ENCODE peak calls at places on chromosome 19, in four cellular contexts. D is GM12878, Y is K562, U is HepG2. T is an unnamed sample.

GRCh38 chr19:46813570-46814358 is 25.4 kb upstream of the SLC1A5 start:
- DNase-seq in Y (peak; percentile 38), U (peak; percentile 56), D (no peak), T (no peak)

GRCh38 chr19:19866599-19867248 is 1.0 kb downstream of the ZNF253 start:
- DNase-seq in U (peak; percentile 58), D (peak; percentile 15), Y (peak; percentile 61), T (no peak)

GRCh38 chr19:7340959-7341837 is 7.5 kb upstream of the ARHGEF18 start:
- DNase-seq in D (peak; percentile 92), Y (peak; percentile 67), U (peak; percentile 73), T (peak; percentile 72)

GRCh38 chr19:19873381-19873780 is 7.7 kb downstream of the ZNF253 start:
- DNase-seq in D (no peak), Y (no peak), U (no peak), T (no peak)

GRCh38 chr19:12647490-12648071 is 19.0 kb downstream of the MAN2B1 start:
- DNase-seq in D (no peak), U (no peak), Y (peak; percentile 94), T (peak; percentile 63)

GRCh38 chr19:42028304-42029216 is 34.5 kb upstream of the ATP1A3 start:
- DNase-seq in U (no peak), Y (peak; percentile 80), D (no peak), T (peak; percentile 76)

GRCh38 chr19:13796301-13797057 is 1.2 kb downstream of the ZSWIM4 start:
- DNase-seq in D (no peak), U (peak; percentile 23), Y (peak; percentile 8), T (no peak)

GRCh38 chr19:17525141-17525540 is 13.7 kb downstream of the PGLS start:
- DNase-seq in Y (no peak), U (no peak), D (no peak), T (no peak)

GRCh38 chr19:50315773-50316448 is 13.3 kb downstream of the KCNC3 start:
- DNase-seq in Y (peak; percentile 61), U (no peak), D (no peak), T (peak; percentile 56)

GRCh38 chr19:18915639-18916038 is 3.5 kb downstream of the COPE start:
- DNase-seq in D (no peak), U (peak; percentile 54), Y (no peak), T (no peak)

GRCh38 chr19:6241056-6241455 is 38.7 kb downstream of the MLLT1 start:
- DNase-seq in Y (no peak), D (no peak), U (no peak), T (no peak)

GRCh38 chr19:9848060-9848459 is 12.9 kb downstream of the PIN1 start:
- DNase-seq in D (no peak), U (no peak), Y (no peak), T (peak; percentile 53)

GRCh38 chr19:2048959-2049740 is 1.9 kb downstream of the MKNK2 start:
- DNase-seq in D (no peak), Y (no peak), U (no peak), T (no peak)

GRCh38 chr19:7348587-7349230 is at the start of gene ARHGEF18:
- DNase-seq in D (peak; percentile 59), Y (no peak), U (no peak), T (no peak)

GRCh38 chr19:19292607-19293006 is 19.5 kb upstream of the TM6SF2 start:
- DNase-seq in U (no peak), Y (no peak), D (no peak), T (no peak)

GRCh38 chr19:47411101-47411500 is 8.2 kb downstream of the MEIS3 start:
- DNase-seq in U (no peak), D (no peak), Y (no peak), T (no peak)

GRCh38 chr19:45554481-45554880 is 30.1 kb downstream of the OPA3 start:
- DNase-seq in Y (no peak), U (no peak), D (no peak), T (peak; percentile 2)

GRCh38 chr19:5292453-5292842 is 48.2 kb downstream of the PTPRS start:
- DNase-seq in Y (no peak), U (no peak), D (no peak), T (peak; percentile 74)

GRCh38 chr19:42185281-42185680 is 32.2 kb downstream of the DEDD2 start:
- DNase-seq in U (no peak), Y (no peak), D (no peak), T (no peak)

GRCh38 chr19:8370176-8371010 is 6.4 kb downstream of the ANGPTL4 start:
- DNase-seq in Y (peak; percentile 18), D (no peak), U (no peak), T (no peak)

GRCh38 chr19:37594982-37595382 is 306 bp downstream of the ZNF540 start:
- DNase-seq in D (peak; percentile 16), Y (peak; percentile 32), U (no peak), T (no peak)

GRCh38 chr19:44635581-44636438 is 7.9 kb upstream of the PVR start:
- DNase-seq in Y (no peak), U (no peak), D (no peak), T (no peak)

GRCh38 chr19:33177417-33177976 is 16.6 kb upstream of the LRP3 start:
- DNase-seq in U (peak; percentile 35), Y (no peak), D (no peak), T (peak; percentile 46)

GRCh38 chr19:49327878-49328544 is 3.0 kb upstream of the SLC6A16 start:
- DNase-seq in Y (peak; percentile 48), U (peak; percentile 21), D (no peak), T (no peak)

GRCh38 chr19:19508217-19508616 is 7.1 kb downstream of the TSSK6 start:
- DNase-seq in D (no peak), Y (no peak), U (no peak), T (no peak)

GRCh38 chr19:50601407-50602088 is 33.3 kb upstream of the LRRC4B start:
- DNase-seq in D (no peak), U (no peak), Y (peak; percentile 75), T (no peak)

GRCh38 chr19:50565984-50566903 is 2.0 kb downstream of the LRRC4B start:
- DNase-seq in D (no peak), Y (no peak), U (no peak), T (no peak)

GRCh38 chr19:18520848-18521691 is 800 bp downstream of the ELL start:
- DNase-seq in D (no peak), Y (peak; percentile 52), U (no peak), T (no peak)

GRCh38 chr19:30696514-30696913 is 324.3 kb downstream of the ZNF536 start:
- DNase-seq in D (no peak), U (no peak), Y (peak; percentile 62), T (peak; percentile 60)

GRCh38 chr19:13817018-13817614 is 21.9 kb downstream of the ZSWIM4 start:
- DNase-seq in Y (peak; percentile 88), U (no peak), D (no peak), T (no peak)

GRCh38 chr19:4633140-4633967 is 6.0 kb upstream of the TNFAIP8L1 start:
- DNase-seq in U (peak; percentile 67), Y (peak; percentile 82), D (peak; percentile 16), T (peak; percentile 76)

GRCh38 chr19:41362143-41362847 is 1.7 kb downstream of the B9D2 start:
- DNase-seq in Y (no peak), D (no peak), U (no peak), T (no peak)

GRCh38 chr19:8148410-8149231 is 771 bp downstream of the FBN3 start:
- DNase-seq in D (no peak), Y (peak; percentile 64), U (no peak), T (peak; percentile 50)

GRCh38 chr19:14112051-14112808 is 5.3 kb downstream of the PRKACA start:
- DNase-seq in U (no peak), Y (no peak), D (no peak), T (no peak)

GRCh38 chr19:3369337-3370213 is 3.2 kb downstream of the NFIC start:
- DNase-seq in D (no peak), U (no peak), Y (no peak), T (no peak)

GRCh38 chr19:34597596-34597995 is 79.4 kb downstream of the SCGB2B2 start:
- DNase-seq in D (no peak), Y (no peak), U (no peak), T (no peak)

DNA sequence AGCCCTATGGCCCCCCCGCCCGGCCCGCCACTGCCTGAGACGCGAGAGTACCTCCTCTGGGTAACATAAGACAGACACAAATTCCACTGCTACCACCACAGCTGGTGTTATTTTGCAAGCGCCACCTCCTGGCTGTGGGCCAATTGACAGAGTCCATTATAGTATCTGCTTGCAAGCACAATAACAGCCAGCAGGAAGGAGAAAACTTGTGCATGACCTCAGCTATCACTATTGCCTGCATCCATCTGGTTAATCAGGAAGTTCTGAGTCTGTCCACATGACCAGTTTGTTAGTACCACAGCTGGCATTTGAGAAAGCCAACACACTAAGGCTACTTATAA is 25.3 kb upstream of the OR10H2 start:
- DNase-seq in Y (peak; percentile 28), U (peak; percentile 83), D (no peak), T (peak; percentile 56)
- TF ChIP-seq BHLHE40 in Y (no peak), U (no peak), D (no peak), T (no peak)

GRCh38 chr19:39408392-39409206 is 2.0 kb downstream of the ZFP36 start:
- DNase-seq in D (no peak), Y (no peak), U (no peak), T (no peak)

GRCh38 chr19:39406656-39407393 is at the start of gene ZFP36:
- DNase-seq in D (no peak), Y (peak; percentile 75), U (peak; percentile 70), T (peak; percentile 72)

GRCh38 chr19:39409207-39409885 is 2.7 kb downstream of the ZFP36 start:
- DNase-seq in Y (peak; percentile 66), D (no peak), U (peak; percentile 61), T (no peak)

GRCh38 chr19:39407394-39407643 is 672 bp downstream of the ZFP36 start:
- DNase-seq in U (no peak), D (no peak), Y (no peak), T (no peak)

GRCh38 chr19:39407644-39408391 is 1.2 kb downstream of the ZFP36 start:
- DNase-seq in U (no peak), Y (no peak), D (no peak), T (no peak)
- TF ChIP-seq SP1 in U (no peak), Y (no peak), D (no peak), T (no peak)

GRCh38 chr19:39970674-39971379 is at the start of gene PSMC4:
- DNase-seq in D (peak; percentile 99), U (peak; percentile 98), Y (peak; percentile 95), T (peak; percentile 97)

GRCh38 chr19:39970424-39970673 is 616 bp upstream of the PSMC4 start:
- DNase-seq in U (no peak), D (peak; percentile 24), Y (no peak), T (no peak)

GRCh38 chr19:39969681-39970423 is 1.1 kb upstream of the PSMC4 start:
- DNase-seq in Y (no peak), D (no peak), U (no peak), T (no peak)

GRCh38 chr19:39968789-39969188 is 2.2 kb upstream of the PSMC4 start:
- DNase-seq in Y (no peak), D (no peak), U (no peak), T (no peak)

GRCh38 chr19:39969266-39969665 is 1.7 kb upstream of the PSMC4 start:
- DNase-seq in Y (no peak), D (no peak), U (peak; percentile 14), T (no peak)
- TF ChIP-seq BHLHE40 in Y (no peak), D (no peak), U (no peak), T (no peak)

GRCh38 chr19:279656-280055 is 11.5 kb downstream of the PLPP2 start:
- DNase-seq in D (no peak), U (no peak), Y (no peak), T (no peak)

GRCh38 chr19:281992-282391 is 9.2 kb downstream of the PLPP2 start:
- DNase-seq in Y (no peak), U (no peak), D (no peak), T (peak; percentile 12)

GRCh38 chr19:282501-282900 is 8.7 kb downstream of the PLPP2 start:
- DNase-seq in D (no peak), Y (no peak), U (no peak), T (no peak)

GRCh38 chr19:280541-281007 is 10.6 kb downstream of the PLPP2 start:
- DNase-seq in D (no peak), Y (peak; percentile 58), U (no peak), T (no peak)

GRCh38 chr19:281156-281853 is 9.9 kb downstream of the PLPP2 start:
- DNase-seq in D (no peak), Y (no peak), U (no peak), T (no peak)
- TF ChIP-seq SP1 in D (no peak), Y (no peak), U (no peak), T (no peak)

T was measured in HEK293T.